ENCODE peak calls at places on chromosomes 16 and 17, in eight cellular contexts. M is effector memory CD4-positive, alpha-beta T cell; S is upper lobe of left lung; Z is breast epithelium; W is heart left ventricle; E is prostate gland; F is uterus; A is suprapubic skin. D is an unnamed sample. For H3K9me3 and H3K4me1, the result is how much of the 10 kb centered on the place peaks cover.

GRCh38 chr17:36203335-36203734 is 6.8 kb upstream of the CCL3L1 start:
- DNase-seq in E (no peak), F (no peak), Z (no peak), W (no peak), M (no peak), S (no peak), A (no peak), D (no peak)

GRCh38 chr17:6677158-6677831 is 25.7 kb downstream of the C17orf100 start:
- DNase-seq in S (peak), E (no peak), W (no peak), M (no peak), A (no peak), Z (no peak), F (no peak), D (no peak)

GRCh38 chr16:83854420-83854819 is 44.5 kb upstream of the MLYCD start:
- DNase-seq in Z (no peak), S (no peak), A (no peak), E (no peak), M (no peak), W (no peak), F (no peak), D (no peak)

GRCh38 chr16:69005641-69006355 is 99.7 kb upstream of the HAS3 start:
- DNase-seq in S (no peak), Z (no peak), F (no peak), W (no peak), M (no peak), A (no peak), E (no peak), D (no peak)

GRCh38 chr16:3074860-3075545 is 9.6 kb downstream of the IL32 start:
- DNase-seq in F (no peak), M (peak), S (no peak), A (no peak), E (no peak), W (peak), Z (no peak), D (peak)

GRCh38 chr16:1920727-1921155 is 2.5 kb upstream of the HS3ST6 start:
- DNase-seq in E (no peak), A (no peak), F (no peak), M (no peak), S (no peak), W (no peak), Z (no peak), D (no peak)

GRCh38 chr17:7651097-7651958 is 602 bp downstream of the ATP1B2 start:
- DNase-seq in Z (no peak), W (peak), A (no peak), F (no peak), E (no peak), M (no peak), S (peak), D (no peak)

GRCh38 chr17:41717408-41718286 is 5.5 kb downstream of the GAST start:
- DNase-seq in E (peak), Z (no peak), F (no peak), W (no peak), S (no peak), M (no peak), A (no peak), D (peak)

GRCh38 chr16:21526923-21527807 is 72.2 kb upstream of the METTL9 start:
- DNase-seq in A (no peak), Z (no peak), S (peak), F (no peak), W (peak), M (no peak), E (no peak), D (no peak)

GRCh38 chr17:18065546-18065945 is 22.2 kb upstream of the DRG2 start:
- DNase-seq in W (no peak), Z (no peak), F (no peak), E (no peak), M (no peak), S (no peak), A (no peak), D (no peak)

GRCh38 chr17:75596320-75597087 is 8.9 kb downstream of the MYO15B start:
- DNase-seq in S (no peak), Z (no peak), E (no peak), F (no peak), M (no peak), W (no peak), A (no peak), D (no peak)

GRCh38 chr17:45394913-45395568 is 37.6 kb downstream of the ARHGAP27 start:
- DNase-seq in S (peak), Z (no peak), W (peak), M (no peak), F (peak), E (peak), A (no peak), D (peak)

GRCh38 chr16:1857433-1858097 is 14.4 kb downstream of the MEIOB start:
- DNase-seq in S (no peak), Z (no peak), W (no peak), F (no peak), M (no peak), A (no peak), E (no peak), D (no peak)

GRCh38 chr16:8944113-8944765 is 19.5 kb downstream of the USP7 start:
- DNase-seq in A (no peak), F (no peak), E (no peak), M (no peak), W (no peak), Z (no peak), S (no peak), D (no peak)

GRCh38 chr17:2705263-2705662 is 6.3 kb downstream of the CLUH start:
- DNase-seq in M (no peak), A (peak), E (no peak), W (peak), F (no peak), Z (no peak), S (peak), D (no peak)

GRCh38 chr17:20208717-20209116 is 199.6 kb downstream of the SPECC1 start:
- DNase-seq in M (no peak), E (no peak), Z (no peak), A (no peak), S (no peak), W (no peak), F (no peak), D (no peak)

GRCh38 chr16:17213025-17213424 is 257.7 kb downstream of the XYLT1 start:
- DNase-seq in F (no peak), M (no peak), W (no peak), S (no peak), E (no peak), Z (no peak), A (no peak), D (no peak)

GRCh38 chr17:19024101-19025078 is 19.8 kb upstream of the FAM83G start:
- DNase-seq in W (peak), F (no peak), A (peak), E (no peak), S (peak), M (no peak), Z (no peak), D (no peak)

GRCh38 chr17:41813039-41813680 is 356 bp downstream of the FKBP10 start:
- DNase-seq in A (no peak), E (no peak), S (peak), M (no peak), F (no peak), Z (no peak), W (no peak), D (no peak)

GRCh38 chr16:30473231-30474061 is 904 bp downstream of the ITGAL start:
- DNase-seq in F (no peak), Z (no peak), S (peak), W (no peak), A (no peak), M (peak), E (no peak), D (peak)

GRCh38 chr17:61849674-61850073 is 13.7 kb downstream of the BRIP1 start:
- DNase-seq in W (no peak), A (no peak), F (no peak), Z (no peak), S (no peak), E (no peak), M (no peak), D (no peak)

GRCh38 chr17:76893623-76894358 is 25.6 kb downstream of the MGAT5B start:
- DNase-seq in S (no peak), E (no peak), W (no peak), Z (no peak), A (no peak), F (no peak), M (no peak), D (no peak)

GRCh38 chr17:44170499-44171201 is at the start of gene ASB16:
- DNase-seq in A (no peak), E (peak), F (peak), Z (no peak), M (no peak), S (no peak), W (peak), D (no peak)

GRCh38 chr16:88312732-88313131 is 70.0 kb upstream of the ZNF469 start:
- DNase-seq in Z (no peak), E (no peak), S (no peak), F (no peak), A (no peak), W (no peak), M (no peak), D (no peak)

GRCh38 chr17:32335046-32335445 is 6.9 kb downstream of the C17orf75 start:
- DNase-seq in M (no peak), A (no peak), Z (no peak), S (no peak), W (no peak), E (no peak), F (no peak), D (no peak)

GRCh38 chr17:30472238-30472890 is 4.8 kb upstream of the GOSR1 start:
- DNase-seq in M (no peak), E (peak), S (no peak), F (no peak), A (no peak), W (no peak), Z (no peak), D (no peak)

GRCh38 chr17:30570191-30570590 is 93.0 kb downstream of the GOSR1 start:
- DNase-seq in F (no peak), Z (peak), A (no peak), S (no peak), E (no peak), W (no peak), M (no peak), D (no peak)

DNA sequence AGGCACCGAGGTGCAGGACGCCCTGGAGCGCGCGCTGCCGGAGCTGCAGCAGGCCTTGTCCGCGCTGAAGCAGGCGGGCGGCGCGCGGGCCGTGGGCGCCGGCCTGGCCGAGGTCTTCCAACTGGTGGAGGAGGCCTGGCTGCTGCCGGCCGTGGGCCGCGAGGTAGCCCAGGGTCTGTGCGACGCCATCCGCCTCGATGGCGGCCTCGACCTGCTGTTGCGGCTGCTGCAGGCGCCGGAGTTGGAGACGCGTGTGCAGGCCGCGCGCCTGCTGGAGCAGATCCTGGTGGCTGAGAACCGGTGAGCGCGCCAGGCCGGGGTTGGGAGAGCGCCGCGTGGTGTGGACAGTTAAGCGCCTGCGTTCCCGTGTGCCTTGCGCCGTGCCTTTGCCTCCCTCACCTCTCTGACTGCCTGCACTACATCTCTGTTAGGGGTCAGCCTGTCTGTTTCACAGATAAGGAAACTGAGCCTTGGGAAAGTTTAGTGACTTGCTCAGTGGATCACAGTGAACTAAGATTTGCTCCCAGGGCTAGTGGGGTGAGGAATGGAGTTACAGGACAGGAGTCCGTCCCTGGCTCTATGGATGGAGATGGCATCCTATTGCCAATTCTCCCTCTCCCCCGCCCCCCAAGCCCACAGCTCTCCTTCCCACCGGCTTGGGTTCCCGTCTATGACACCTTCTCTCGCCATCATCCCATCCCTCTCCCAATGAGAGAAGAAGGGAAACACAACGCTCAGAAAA is 880 bp downstream of the SARM1 start:
- DNase-seq in W (no peak), A (no peak), Z (no peak), M (no peak), S (peak), F (no peak), E (no peak), D (no peak)
- H3K9me3 ChIP-seq in W (under half), A (under half), Z (under half), M (under half), S (under half), F (under half), E (under half), D (under half)

GRCh38 chr16:67475051-67475450 is 5.9 kb downstream of the ATP6V0D1 start:
- DNase-seq in M (no peak), A (no peak), Z (no peak), F (no peak), S (no peak), E (no peak), W (no peak), D (no peak)
- H3K4me1 ChIP-seq in M (under half), A (half or more), Z (under half), F (under half), S (half or more), E (under half), W (half or more), D (under half)

GRCh38 chr17:10083864-10084263 is 114.5 kb downstream of the GAS7 start:
- DNase-seq in M (no peak), W (no peak), E (no peak), Z (no peak), S (no peak), F (no peak), A (no peak), D (no peak)
- H3K9me3 ChIP-seq in M (under half), W (under half), E (under half), Z (under half), S (under half), F (under half), A (under half), D (under half)

DNA sequence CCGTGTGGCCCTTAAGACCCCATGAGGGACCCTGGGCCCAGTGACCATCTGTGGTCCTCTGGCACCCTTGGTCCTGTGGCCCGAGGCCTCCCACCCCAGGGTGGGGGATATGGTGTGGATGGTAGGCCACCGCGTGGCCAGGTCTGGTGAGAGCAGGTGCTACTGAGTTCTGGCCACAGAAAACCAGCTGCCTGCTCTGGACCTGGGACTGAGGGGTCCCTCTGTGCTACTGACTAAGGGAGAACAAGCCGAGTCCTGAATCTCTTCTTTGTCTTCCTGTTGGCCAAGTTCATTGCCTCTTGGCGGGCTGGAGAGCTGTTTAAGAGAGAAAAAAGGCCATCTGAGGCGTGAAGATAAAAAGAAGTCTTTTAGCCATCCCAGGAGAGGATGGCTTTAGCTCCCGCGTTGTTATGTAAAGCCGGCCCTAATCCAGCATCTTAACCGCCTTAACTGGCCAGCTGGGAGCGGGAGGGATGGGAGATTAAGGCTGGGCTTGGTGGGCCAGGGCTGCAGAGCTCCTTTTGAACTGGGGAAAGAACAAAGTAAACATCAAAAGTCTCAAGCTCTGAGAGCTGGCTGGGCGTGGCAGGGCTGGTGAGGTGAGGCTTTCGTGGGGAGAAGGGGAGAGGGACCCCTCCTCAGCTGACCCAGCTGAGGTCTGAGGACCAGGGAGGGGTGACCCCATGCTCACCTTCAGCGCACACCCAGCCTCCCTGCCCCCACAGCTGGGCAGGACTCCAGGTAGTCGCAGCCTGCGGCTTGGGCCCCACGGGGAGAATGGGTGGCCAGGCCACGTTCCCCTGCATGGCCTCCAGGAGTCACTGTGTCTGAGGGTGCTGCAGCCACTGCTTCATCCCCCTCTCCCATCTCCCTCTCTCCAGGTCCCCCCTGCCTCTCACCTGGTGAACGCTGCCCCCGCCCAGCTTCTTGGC is 62.4 kb downstream of the NKD1 start:
- DNase-seq in F (no peak), E (no peak), A (no peak), Z (no peak), M (no peak), S (peak), W (no peak), D (no peak)
- H3K4me1 ChIP-seq in F (under half), E (under half), A (under half), Z (under half), M (under half), S (under half), W (under half), D (under half)

DNA sequence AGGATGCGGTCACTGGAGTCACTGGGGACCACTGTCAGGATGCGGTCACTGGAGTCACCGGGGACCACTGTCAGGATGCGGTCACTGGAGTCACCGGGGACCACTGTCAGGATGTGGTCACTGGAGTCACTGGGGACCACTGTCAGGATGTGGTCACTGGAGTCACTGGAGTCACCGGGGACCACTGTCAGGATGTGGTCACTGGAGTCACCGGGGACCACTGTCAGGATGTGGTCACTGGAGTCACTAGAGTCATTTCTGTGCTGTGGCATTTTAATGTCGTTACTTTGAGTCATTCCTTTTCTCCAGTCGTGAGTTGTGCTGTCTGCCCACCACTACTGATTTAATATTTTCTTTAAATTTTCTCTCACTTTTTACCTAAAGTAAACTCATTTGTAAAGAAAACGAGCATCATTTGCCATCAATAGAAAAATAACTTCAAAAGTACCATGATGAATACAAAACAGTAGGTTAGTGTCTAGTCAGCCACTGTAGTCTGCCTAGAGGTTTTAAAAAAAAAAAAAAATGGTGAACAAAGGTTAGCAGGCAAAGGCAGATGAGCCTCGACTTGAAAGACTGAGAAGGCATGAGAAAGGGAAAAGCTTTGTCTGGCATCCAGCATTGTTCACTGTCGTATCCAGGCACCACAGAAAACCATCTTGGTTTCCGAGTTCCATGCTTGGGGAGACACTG is 346.6 kb downstream of the SNX29 start:
- DNase-seq in A (no peak), E (no peak), S (no peak), M (peak), F (no peak), W (no peak), Z (no peak), D (no peak)
- H3K9me3 ChIP-seq in A (under half), E (under half), S (under half), M (under half), F (under half), W (under half), Z (under half), D (under half)

GRCh38 chr17:60579090-60579489 is 20.9 kb upstream of the PPM1D start:
- DNase-seq in E (no peak), W (no peak), F (peak), Z (no peak), M (no peak), S (no peak), A (no peak), D (no peak)
- H3K4me1 ChIP-seq in E (under half), W (under half), F (under half), Z (under half), M (under half), S (under half), A (under half), D (under half)

GRCh38 chr17:5182597-5183409 is 8.9 kb downstream of the ZNF594 start:
- DNase-seq in E (no peak), F (no peak), M (no peak), A (no peak), S (no peak), Z (no peak), W (no peak), D (no peak)
- H3K9me3 ChIP-seq in E (under half), F (half or more), M (half or more), A (half or more), S (half or more), Z (half or more), W (under half), D (under half)

GRCh38 chr17:29148257-29148789 is 31.9 kb downstream of the MYO18A start:
- DNase-seq in Z (no peak), W (no peak), E (no peak), S (no peak), M (no peak), F (no peak), A (no peak), D (no peak)
- H3K4me1 ChIP-seq in Z (under half), W (half or more), E (under half), S (under half), M (under half), F (under half), A (half or more), D (under half)

GRCh38 chr17:22304667-22305303 is 612.5 kb downstream of the KCNJ18 start:
- DNase-seq in W (no peak), A (no peak), Z (no peak), E (no peak), M (no peak), F (no peak), S (peak), D (no peak)

GRCh38 chr17:22303865-22304264 is 611.5 kb downstream of the KCNJ18 start:
- DNase-seq in F (no peak), Z (no peak), A (no peak), M (no peak), W (no peak), E (no peak), S (peak), D (no peak)

GRCh38 chr17:22300731-22301352 is 608.5 kb downstream of the KCNJ18 start:
- DNase-seq in S (peak), A (no peak), Z (no peak), E (no peak), W (no peak), F (no peak), M (no peak), D (no peak)

GRCh38 chr17:22301353-22301745 is 609.0 kb downstream of the KCNJ18 start:
- DNase-seq in F (no peak), M (no peak), S (peak), E (no peak), Z (no peak), A (no peak), W (no peak), D (no peak)

DNA sequence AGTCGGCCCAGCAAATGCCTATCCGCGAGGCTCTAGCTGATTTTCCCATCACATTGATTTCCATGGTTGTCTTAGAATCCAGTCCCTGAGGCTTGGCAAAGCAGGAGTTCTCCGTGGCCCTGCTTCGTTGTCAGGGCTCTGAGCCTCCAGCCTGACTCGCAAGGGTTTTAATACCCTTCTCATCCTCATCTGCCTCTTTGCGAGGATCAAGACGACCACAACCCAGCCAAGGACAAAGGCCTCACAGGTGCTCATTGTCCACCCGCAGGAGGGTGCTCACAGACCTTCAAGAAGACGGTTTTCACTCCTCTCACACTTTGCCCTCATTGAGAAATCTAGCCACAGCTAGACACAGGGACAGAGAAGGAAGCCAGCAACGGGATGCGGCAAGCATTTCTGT is 610.8 kb downstream of the KCNJ18 start:
- DNase-seq in F (no peak), E (no peak), M (no peak), A (no peak), S (no peak), W (no peak), Z (no peak), D (no peak)
- H3K9me3 ChIP-seq in F (under half), E (under half), M (under half), A (under half), S (under half), W (under half), Z (under half), D (under half)